ENCODE peak calls at places on chromosomes 16 and 17, in six cellular contexts. I, S, G, B, J and F are unnamed samples.
A peak's percentile ranks its signal among the peaks of the same experiment; 100 is the strongest.

GRCh38 chr17:58576679-58577367 is 62.4 kb upstream of the MTMR4 start:
- DNase-seq in B (no peak), G (no peak), J (no peak), S (no peak), I (no peak), F (no peak)

GRCh38 chr17:32664936-32665583 is 178.3 kb downstream of the CDK5R1 start:
- DNase-seq in B (no peak), I (no peak), S (no peak), J (no peak), G (no peak), F (no peak)

GRCh38 chr17:897970-898619 is 81.5 kb downstream of the NXN start:
- DNase-seq in S (no peak), I (no peak), J (no peak), B (no peak), G (no peak), F (no peak)

GRCh38 chr16:80466024-80466986 is 74.5 kb upstream of the DYNLRB2 start:
- DNase-seq in I (peak; percentile 6), S (no peak), B (peak; percentile 63), G (peak; percentile 72), J (peak; percentile 39), F (peak; percentile 89)

GRCh38 chr16:85372627-85373372 is 240.3 kb upstream of the GSE1 start:
- DNase-seq in J (no peak), B (no peak), G (no peak), S (no peak), I (no peak), F (no peak)

GRCh38 chr17:55263565-55264272 is 1.0 kb upstream of the HLF start:
- DNase-seq in S (no peak), J (no peak), I (no peak), B (no peak), G (no peak), F (no peak)

GRCh38 chr17:4208228-4208627 is 55.6 kb downstream of the ANKFY1 start:
- DNase-seq in G (no peak), I (no peak), B (no peak), J (no peak), S (no peak), F (no peak)

GRCh38 chr17:45785373-45786193 is 1.5 kb downstream of the CRHR1 start:
- DNase-seq in J (no peak), B (no peak), S (no peak), I (no peak), G (no peak), F (no peak)

GRCh38 chr17:10088444-10088843 is 110.0 kb downstream of the GAS7 start:
- DNase-seq in I (no peak), J (no peak), G (no peak), S (no peak), B (no peak), F (no peak)

GRCh38 chr17:73455050-73455687 is 143.4 kb upstream of the CDC42EP4 start:
- DNase-seq in S (no peak), G (peak; percentile 26), J (no peak), B (no peak), I (no peak), F (no peak)

GRCh38 chr16:61313931-61314330 is 722.3 kb downstream of the CDH8 start:
- DNase-seq in S (no peak), G (no peak), J (no peak), I (no peak), B (no peak), F (no peak)

GRCh38 chr17:16888413-16889087 is 83.4 kb downstream of the TNFRSF13B start:
- DNase-seq in B (no peak), G (no peak), I (no peak), J (no peak), S (peak; percentile 77), F (peak; percentile 25)

GRCh38 chr17:59277031-59277430 is 54.4 kb upstream of the YPEL2 start:
- DNase-seq in S (no peak), I (no peak), G (no peak), B (no peak), J (no peak), F (no peak)

GRCh38 chr17:77118251-77118928 is 22.4 kb upstream of the SEC14L1 start:
- DNase-seq in B (no peak), G (no peak), S (no peak), I (no peak), J (peak; percentile 93), F (no peak)

GRCh38 chr17:73516356-73516755 is 127.9 kb downstream of the SDK2 start:
- DNase-seq in B (no peak), S (no peak), G (no peak), J (no peak), I (no peak), F (peak; percentile 41)

GRCh38 chr17:41548844-41549595 is 20.9 kb upstream of the KRT19 start:
- DNase-seq in J (peak; percentile 74), S (peak; percentile 93), G (peak; percentile 92), B (peak; percentile 80), I (peak; percentile 83), F (peak; percentile 95)
- TF ChIP-seq POLR2AphosphoS5 in J (peak; percentile 44), S (peak; percentile 21), G (peak; percentile 29), B (no peak), I (peak; percentile 46), F (peak; percentile 46)

GRCh38 chr17:43720311-43721060 is 38.1 kb downstream of the SOST start:
- DNase-seq in G (peak; percentile 84), S (peak; percentile 95), J (peak; percentile 70), B (no peak), I (no peak), F (peak; percentile 96)
- TF ChIP-seq POLR2AphosphoS5 in G (peak; percentile 78), S (peak; percentile 81), J (peak; percentile 84), B (peak; percentile 74), I (no peak), F (peak; percentile 92)

GRCh38 chr17:57107498-57108101 is 22.6 kb downstream of the AKAP1 start:
- DNase-seq in J (no peak), I (peak; percentile 94), S (no peak), B (no peak), G (peak; percentile 76), F (no peak)
- TF ChIP-seq POLR2AphosphoS5 in J (no peak), I (peak; percentile 72), S (no peak), B (no peak), G (peak; percentile 64), F (no peak)

GRCh38 chr17:70544307-70544706 is 375.0 kb downstream of the KCNJ2 start:
- DNase-seq in J (no peak), S (no peak), G (no peak), I (no peak), B (no peak), F (no peak)

GRCh38 chr17:70535986-70536385 is 366.7 kb downstream of the KCNJ2 start:
- DNase-seq in B (no peak), S (no peak), G (no peak), J (no peak), I (no peak), F (no peak)

DNA sequence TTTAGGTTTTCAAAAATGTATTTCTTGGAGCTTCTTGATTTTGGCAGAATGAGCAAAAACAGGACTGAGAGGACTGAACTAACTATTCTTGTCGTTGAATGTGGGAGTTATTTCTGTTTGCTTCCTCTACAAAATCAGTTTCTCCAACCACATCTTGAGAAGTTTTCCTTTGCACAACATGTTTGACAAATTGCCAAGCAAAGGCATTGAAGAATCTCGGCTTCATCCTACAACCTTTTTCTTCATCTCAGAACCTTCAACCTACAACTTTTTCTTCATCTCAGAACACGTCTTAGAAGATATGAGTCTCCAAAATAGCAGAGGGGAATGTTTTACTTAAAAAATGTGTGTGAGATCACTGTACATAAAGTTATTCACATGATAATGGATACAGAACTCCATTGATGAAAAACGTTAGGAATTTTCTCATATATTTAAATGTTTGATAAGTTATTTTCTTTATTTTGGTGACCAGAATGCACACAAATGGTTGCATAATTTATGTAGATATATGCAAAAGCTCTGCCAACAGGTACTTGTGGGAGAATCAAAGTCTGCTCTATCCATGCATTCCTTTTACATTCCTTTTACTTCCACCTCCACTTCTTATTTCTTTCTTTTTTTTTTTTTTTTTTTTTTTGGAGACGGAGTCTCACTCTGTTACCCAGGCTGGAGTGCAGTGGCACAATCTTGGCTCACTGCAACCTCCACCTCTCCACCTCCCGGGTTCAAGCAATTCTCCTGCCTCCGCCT is 370.0 kb downstream of the KCNJ2 start:
- DNase-seq in J (no peak), B (no peak), G (no peak), S (no peak), I (no peak), F (no peak)
- TF ChIP-seq POLR2AphosphoS5 in J (no peak), B (no peak), G (no peak), S (no peak), I (no peak), F (no peak)

GRCh38 chr16:89973235-89973634 is 24.7 kb downstream of the DEF8 start:
- DNase-seq in B (no peak), I (no peak), J (no peak), G (no peak), S (no peak), F (no peak)

GRCh38 chr16:89971495-89972243 is 23.1 kb downstream of the DEF8 start:
- DNase-seq in S (no peak), B (no peak), G (peak; percentile 29), J (no peak), I (no peak), F (peak; percentile 90)

GRCh38 chr16:89972244-89973234 is 24.0 kb downstream of the DEF8 start:
- DNase-seq in G (peak; percentile 94), S (peak; percentile 93), I (peak; percentile 88), B (peak; percentile 67), J (peak; percentile 93), F (peak; percentile 99)

GRCh38 chr16:89973654-89974335 is 25.2 kb downstream of the DEF8 start:
- DNase-seq in G (peak; percentile 32), I (no peak), B (no peak), J (no peak), S (no peak), F (no peak)

DNA sequence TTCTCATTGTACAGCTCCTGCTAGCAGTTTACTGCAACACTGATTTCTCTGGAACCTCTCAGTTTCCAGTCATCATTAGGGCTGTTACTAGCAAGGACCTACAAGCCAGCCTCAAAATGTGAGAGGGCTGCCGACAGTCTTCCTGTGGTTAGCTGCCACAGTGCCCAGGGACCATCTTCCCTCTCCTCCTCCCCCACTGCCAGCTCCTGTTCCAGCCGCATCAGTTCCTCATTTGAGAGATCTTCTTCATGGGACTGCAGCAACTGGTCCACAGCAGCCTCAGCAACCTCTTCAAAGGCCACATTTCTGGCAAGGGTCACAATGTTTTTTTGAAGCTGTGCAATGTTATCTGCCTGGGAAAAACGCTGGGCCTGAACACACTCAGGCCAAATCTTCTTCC is 21.5 kb downstream of the DEF8 start:
- DNase-seq in I (no peak), B (no peak), G (no peak), S (no peak), J (no peak), F (no peak)
- TF ChIP-seq POLR2AphosphoS5 in I (no peak), B (no peak), G (no peak), S (no peak), J (no peak), F (no peak)

DNA sequence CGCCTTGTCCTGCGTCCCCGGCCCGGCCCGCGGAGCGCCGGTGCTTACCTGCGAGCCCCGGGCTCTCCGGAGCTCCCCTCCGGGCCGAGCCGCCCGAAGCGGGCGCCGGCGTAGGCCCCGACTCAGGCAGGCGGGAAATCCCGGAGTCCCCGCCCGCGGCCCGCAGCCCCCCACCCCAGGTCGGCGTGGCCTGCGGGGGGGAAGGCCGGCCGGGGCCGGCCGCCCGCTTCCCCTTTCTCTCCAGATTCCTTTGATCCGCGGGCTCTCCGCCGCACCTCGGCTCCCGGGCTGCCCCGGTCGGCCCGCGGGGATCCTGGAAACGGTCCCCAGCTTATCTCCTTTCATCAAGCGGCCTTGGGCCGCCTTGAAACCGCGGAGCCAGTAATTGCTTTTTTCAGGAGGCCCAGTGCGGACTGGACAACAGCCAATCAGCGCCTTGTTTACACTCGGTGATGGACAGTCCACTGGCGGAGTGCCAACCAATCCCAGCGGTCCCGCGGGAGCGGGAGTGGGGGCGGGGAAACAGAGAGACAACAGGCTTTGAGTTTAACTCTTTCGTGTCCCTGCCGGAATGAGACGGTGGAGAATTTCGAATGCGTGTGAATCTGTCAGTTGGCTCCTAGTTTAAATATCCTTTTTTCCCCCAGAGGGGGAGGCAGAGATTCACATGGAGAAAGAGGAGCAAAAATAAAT is 1.4 kb upstream of the BAHCC1 start:
- DNase-seq in S (peak; percentile 100), I (peak; percentile 100), G (peak; percentile 100), B (peak; percentile 96), J (peak; percentile 99), F (peak; percentile 90)
- TF ChIP-seq POLR2AphosphoS5 in S (peak; percentile 100), I (peak; percentile 95), G (peak; percentile 93), B (no peak), J (peak; percentile 95), F (peak; percentile 93)